ENCODE peak calls at places on chromosomes 16 and 17, in five cellular contexts. S is A549, K is prostate gland, U is body of pancreas, P is heart left ventricle. X is an unnamed sample.

GRCh38 chr16:85390511-85391174 is 222.5 kb upstream of the GSE1 start:
- DNase-seq in S (peak; percentile 87), K (peak; percentile 91), U (peak; percentile 41), P (peak; percentile 91), X (no peak)

GRCh38 chr16:4471869-4472268 is 2.6 kb downstream of the NMRAL1 start:
- DNase-seq in S (no peak), K (no peak), U (no peak), P (no peak), X (no peak)

GRCh38 chr16:49992825-49993224 is 32.2 kb upstream of the CNEP1R1 start:
- DNase-seq in S (no peak), K (no peak), U (no peak), P (no peak), X (no peak)

GRCh38 chr17:70268383-70268782 is 99.1 kb downstream of the KCNJ2 start:
- DNase-seq in S (no peak), K (no peak), U (no peak), P (no peak), X (no peak)

GRCh38 chr17:46979023-46979870 is at the start of gene RPRML:
- DNase-seq in S (peak; percentile 54), K (no peak), U (peak; percentile 37), P (peak; percentile 31), X (no peak)

GRCh38 chr17:47225436-47225858 is 16.3 kb downstream of the MYL4 start:
- DNase-seq in S (peak; percentile 45), K (peak; percentile 33), U (peak; percentile 45), P (peak; percentile 88), X (peak; percentile 56)

GRCh38 chr16:81600275-81600674 is 155.7 kb downstream of the CMIP start:
- DNase-seq in S (peak; percentile 51), K (peak; percentile 46), U (no peak), P (no peak), X (no peak)

GRCh38 chr16:66524601-66525164 is 25.2 kb downstream of the TK2 start:
- DNase-seq in S (no peak), K (no peak), U (no peak), P (no peak), X (no peak)

GRCh38 chr17:40647549-40648325 is at the start of gene SMARCE1:
- DNase-seq in S (peak; percentile 87), K (peak; percentile 53), U (peak; percentile 68), P (peak; percentile 68), X (peak; percentile 41)
- H3K27ac ChIP-seq in S (peak within 1 kb of the TSS; percentile 92), K (peak within 1 kb of the TSS; percentile 98), U (peak within 1 kb of the TSS; percentile 97), P (peak within 1 kb of the TSS; percentile 98), X (peak within 1 kb of the TSS; percentile 99)

GRCh38 chr16:71808593-71809449 is at the start of gene AP1G1:
- DNase-seq in S (peak; percentile 99), K (peak; percentile 98), U (peak; percentile 95), P (peak; percentile 98), X (peak; percentile 97)
- TF ChIP-seq POLR2A in S (peak; percentile 45), K (peak; percentile 56), U (peak; percentile 67), P (peak; percentile 31), X (peak; percentile 62)

GRCh38 chr17:50955160-50955559 is 89.0 kb upstream of the TOB1 start:
- DNase-seq in S (no peak), K (no peak), U (no peak), P (no peak), X (no peak)

GRCh38 chr17:50957600-50958575 is 91.7 kb upstream of the TOB1 start:
- DNase-seq in S (no peak), K (no peak), U (no peak), P (no peak), X (no peak)

GRCh38 chr17:50956409-50956749 is 90.2 kb upstream of the TOB1 start:
- DNase-seq in S (no peak), K (no peak), U (no peak), P (no peak), X (no peak)

GRCh38 chr17:50955667-50956120 is 89.5 kb upstream of the TOB1 start:
- DNase-seq in S (no peak), K (no peak), U (no peak), P (no peak), X (no peak)

DNA sequence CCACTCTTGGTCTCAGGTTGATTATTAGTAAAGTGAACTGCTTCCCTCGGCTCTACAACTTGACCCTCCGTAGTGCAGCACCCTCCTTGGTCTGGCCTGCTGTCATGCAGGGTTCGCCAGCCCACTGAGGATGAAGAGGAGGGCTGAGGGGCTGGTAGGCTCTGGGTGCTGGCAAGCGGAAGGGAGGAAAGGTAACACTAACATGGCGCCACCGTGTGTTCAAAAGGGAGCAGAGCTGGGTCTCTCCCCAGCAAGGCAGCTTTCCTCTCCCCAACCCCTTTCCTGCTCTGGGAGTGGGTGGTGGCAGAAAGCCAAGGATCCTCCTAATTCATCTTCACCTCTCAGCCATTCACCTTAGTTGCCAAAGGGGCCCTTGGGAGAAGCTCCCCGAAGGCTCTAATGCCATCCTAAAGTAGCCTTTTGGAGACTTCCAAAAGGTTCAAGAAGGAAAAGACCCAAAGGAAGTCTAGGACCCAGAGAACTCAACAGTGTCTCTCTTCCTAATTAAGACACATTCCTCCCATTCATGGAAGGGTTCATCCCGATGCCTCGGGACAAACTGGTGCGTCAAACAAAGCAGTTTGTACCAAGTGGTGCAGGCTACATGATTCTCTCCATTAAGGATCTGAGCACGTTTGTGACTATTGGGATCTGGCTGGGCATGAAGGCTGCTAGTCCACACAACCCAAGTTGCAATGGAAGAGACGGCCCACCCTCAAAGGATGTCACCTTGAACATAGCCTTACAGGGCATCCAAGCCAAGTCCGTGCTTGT is 90.8 kb upstream of the TOB1 start:
- DNase-seq in S (peak; percentile 69), K (peak; percentile 56), U (peak; percentile 71), P (peak; percentile 62), X (peak; percentile 76)
- H3K27ac ChIP-seq in S (peak overlapping the region; percentile 81), K (peak overlapping the region; percentile 45), U (peak overlapping the region; percentile 30), P (no peak overlapping the region), X (peak overlapping the region; percentile 100)

GRCh38 chr17:35088911-35089845 is 25.7 kb upstream of the RFFL start:
- DNase-seq in S (peak; percentile 86), K (peak; percentile 86), U (peak; percentile 89), P (peak; percentile 86), X (peak; percentile 60)
- TF ChIP-seq POLR2A in S (no peak), K (peak; percentile 56), U (peak; percentile 39), P (peak; percentile 53), X (peak; percentile 33)

DNA sequence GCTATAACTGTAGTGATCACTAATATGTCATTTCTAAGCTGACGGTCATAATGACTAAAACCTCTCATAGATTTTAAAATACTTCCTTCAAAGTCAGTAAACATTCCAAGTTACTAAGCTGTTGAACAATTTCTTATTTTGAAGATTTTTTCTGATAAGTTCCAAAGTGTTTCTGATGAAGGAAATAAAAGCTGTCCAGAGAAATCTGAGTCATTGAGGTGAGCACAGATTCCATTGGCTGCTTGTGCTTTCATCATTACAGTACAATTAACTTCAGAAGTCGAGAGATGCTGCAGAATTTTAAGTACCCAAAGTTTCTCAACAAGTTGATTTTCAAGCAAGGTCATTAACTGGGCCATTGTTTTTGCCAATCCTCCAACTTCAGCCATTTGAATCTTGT is 23.9 kb downstream of the NLRC5 start:
- DNase-seq in S (no peak), K (no peak), U (no peak), P (no peak), X (no peak)
- H3K27ac ChIP-seq in S (no peak overlapping the region), K (no peak overlapping the region), U (no peak overlapping the region), P (peak overlapping the region; percentile 79), X (peak overlapping the region; percentile 65)

GRCh38 chr17:27601069-27601974 is 29.7 kb upstream of the LGALS9 start:
- DNase-seq in S (peak; percentile 77), K (peak; percentile 80), U (peak; percentile 89), P (peak; percentile 72), X (peak; percentile 64)
- TF ChIP-seq POLR2A in S (no peak), K (no peak), U (no peak), P (no peak), X (no peak)

X was measured in gastrocnemius medialis.